ENCODE peak calls at places on chromosomes 1 and 21, in eight cellular contexts. One of them, this sample, is unnamed.

GRCh38 chr1:77413541-77414335 is 131.9 kb downstream of the AK5 start:
- DNase-seq in stimulated activated CD8-positive, alpha-beta memory T cell treated with anti-CD3 and anti-CD28 coated beads, Interleukin-7, amount 100 ng/mL, for 1 hour: no peak
- DNase-seq in amygdala: no peak
- DNase-seq in stimulated activated CD4-positive, alpha-beta T cell treated with anti-CD3 and anti-CD28 coated beads, TNF-alpha, amount 100 ng/mL, for 1 hour: no peak
- DNase-seq in activated CD4-positive, alpha-beta memory T cell treated with anti-CD3 and anti-CD28 coated beads for 36 hours: no peak
- DNase-seq in pulmonary artery endothelial cell: no peak
- DNase-seq in HTR-8/SVneo: no peak
- DNase-seq in nucleus accumbens: no peak
- DNase-seq in this sample: no peak

GRCh38 chr21:25909341-25909740 is 174.6 kb downstream of the GABPA start:
- DNase-seq in HTR-8/SVneo: no peak
- DNase-seq in stimulated activated CD4-positive, alpha-beta T cell treated with anti-CD3 and anti-CD28 coated beads, TNF-alpha, amount 100 ng/mL, for 1 hour: no peak
- DNase-seq in pulmonary artery endothelial cell: no peak
- DNase-seq in activated CD4-positive, alpha-beta memory T cell treated with anti-CD3 and anti-CD28 coated beads for 36 hours: no peak
- DNase-seq in amygdala: no peak
- DNase-seq in stimulated activated CD8-positive, alpha-beta memory T cell treated with anti-CD3 and anti-CD28 coated beads, Interleukin-7, amount 100 ng/mL, for 1 hour: no peak
- DNase-seq in nucleus accumbens: no peak
- DNase-seq in this sample: no peak

GRCh38 chr1:117368116-117369108 is 1.2 kb downstream of the MAN1A2 start:
- DNase-seq in stimulated activated CD8-positive, alpha-beta memory T cell treated with anti-CD3 and anti-CD28 coated beads, Interleukin-7, amount 100 ng/mL, for 1 hour: no peak
- DNase-seq in pulmonary artery endothelial cell: no peak
- DNase-seq in activated CD4-positive, alpha-beta memory T cell treated with anti-CD3 and anti-CD28 coated beads for 36 hours: peak
- DNase-seq in nucleus accumbens: no peak
- DNase-seq in HTR-8/SVneo: no peak
- DNase-seq in amygdala: no peak
- DNase-seq in stimulated activated CD4-positive, alpha-beta T cell treated with anti-CD3 and anti-CD28 coated beads, TNF-alpha, amount 100 ng/mL, for 1 hour: no peak
- DNase-seq in this sample: no peak

GRCh38 chr1:164602142-164602429 is 43.1 kb downstream of the PBX1 start:
- DNase-seq in amygdala: no peak
- DNase-seq in nucleus accumbens: no peak
- DNase-seq in activated CD4-positive, alpha-beta memory T cell treated with anti-CD3 and anti-CD28 coated beads for 36 hours: no peak
- DNase-seq in pulmonary artery endothelial cell: no peak
- DNase-seq in HTR-8/SVneo: no peak
- DNase-seq in stimulated activated CD4-positive, alpha-beta T cell treated with anti-CD3 and anti-CD28 coated beads, TNF-alpha, amount 100 ng/mL, for 1 hour: no peak
- DNase-seq in stimulated activated CD8-positive, alpha-beta memory T cell treated with anti-CD3 and anti-CD28 coated beads, Interleukin-7, amount 100 ng/mL, for 1 hour: no peak
- DNase-seq in this sample: no peak

GRCh38 chr21:42389449-42389835 is 6.4 kb downstream of the TMPRSS3 start:
- DNase-seq in nucleus accumbens: no peak
- DNase-seq in amygdala: no peak
- DNase-seq in activated CD4-positive, alpha-beta memory T cell treated with anti-CD3 and anti-CD28 coated beads for 36 hours: no peak
- DNase-seq in HTR-8/SVneo: no peak
- DNase-seq in stimulated activated CD8-positive, alpha-beta memory T cell treated with anti-CD3 and anti-CD28 coated beads, Interleukin-7, amount 100 ng/mL, for 1 hour: no peak
- DNase-seq in stimulated activated CD4-positive, alpha-beta T cell treated with anti-CD3 and anti-CD28 coated beads, TNF-alpha, amount 100 ng/mL, for 1 hour: no peak
- DNase-seq in pulmonary artery endothelial cell: no peak
- DNase-seq in this sample: no peak

GRCh38 chr1:223621312-223621734 is 44.2 kb downstream of the CAPN8 start:
- DNase-seq in HTR-8/SVneo: no peak
- DNase-seq in stimulated activated CD8-positive, alpha-beta memory T cell treated with anti-CD3 and anti-CD28 coated beads, Interleukin-7, amount 100 ng/mL, for 1 hour: no peak
- DNase-seq in pulmonary artery endothelial cell: no peak
- DNase-seq in stimulated activated CD4-positive, alpha-beta T cell treated with anti-CD3 and anti-CD28 coated beads, TNF-alpha, amount 100 ng/mL, for 1 hour: no peak
- DNase-seq in activated CD4-positive, alpha-beta memory T cell treated with anti-CD3 and anti-CD28 coated beads for 36 hours: peak
- DNase-seq in nucleus accumbens: no peak
- DNase-seq in amygdala: no peak
- DNase-seq in this sample: no peak

GRCh38 chr1:228343211-228343661 is 63.4 kb downstream of the TRIM11 start:
- DNase-seq in HTR-8/SVneo: no peak
- DNase-seq in nucleus accumbens: no peak
- DNase-seq in pulmonary artery endothelial cell: no peak
- DNase-seq in stimulated activated CD8-positive, alpha-beta memory T cell treated with anti-CD3 and anti-CD28 coated beads, Interleukin-7, amount 100 ng/mL, for 1 hour: no peak
- DNase-seq in stimulated activated CD4-positive, alpha-beta T cell treated with anti-CD3 and anti-CD28 coated beads, TNF-alpha, amount 100 ng/mL, for 1 hour: no peak
- DNase-seq in amygdala: no peak
- DNase-seq in activated CD4-positive, alpha-beta memory T cell treated with anti-CD3 and anti-CD28 coated beads for 36 hours: no peak
- DNase-seq in this sample: no peak

GRCh38 chr1:206809504-206810084 is 37.3 kb upstream of the IL10 start:
- DNase-seq in nucleus accumbens: no peak
- DNase-seq in pulmonary artery endothelial cell: no peak
- DNase-seq in HTR-8/SVneo: peak
- DNase-seq in stimulated activated CD8-positive, alpha-beta memory T cell treated with anti-CD3 and anti-CD28 coated beads, Interleukin-7, amount 100 ng/mL, for 1 hour: no peak
- DNase-seq in stimulated activated CD4-positive, alpha-beta T cell treated with anti-CD3 and anti-CD28 coated beads, TNF-alpha, amount 100 ng/mL, for 1 hour: no peak
- DNase-seq in amygdala: no peak
- DNase-seq in activated CD4-positive, alpha-beta memory T cell treated with anti-CD3 and anti-CD28 coated beads for 36 hours: peak
- DNase-seq in this sample: no peak

GRCh38 chr1:39877231-39877778 is 6.0 kb downstream of the TRIT1 start:
- DNase-seq in HTR-8/SVneo: no peak
- DNase-seq in stimulated activated CD4-positive, alpha-beta T cell treated with anti-CD3 and anti-CD28 coated beads, TNF-alpha, amount 100 ng/mL, for 1 hour: no peak
- DNase-seq in stimulated activated CD8-positive, alpha-beta memory T cell treated with anti-CD3 and anti-CD28 coated beads, Interleukin-7, amount 100 ng/mL, for 1 hour: no peak
- DNase-seq in amygdala: no peak
- DNase-seq in nucleus accumbens: no peak
- DNase-seq in pulmonary artery endothelial cell: no peak
- DNase-seq in activated CD4-positive, alpha-beta memory T cell treated with anti-CD3 and anti-CD28 coated beads for 36 hours: no peak
- DNase-seq in this sample: no peak

GRCh38 chr21:31781737-31782136 is 49.8 kb upstream of the SCAF4 start:
- DNase-seq in stimulated activated CD4-positive, alpha-beta T cell treated with anti-CD3 and anti-CD28 coated beads, TNF-alpha, amount 100 ng/mL, for 1 hour: no peak
- DNase-seq in pulmonary artery endothelial cell: no peak
- DNase-seq in HTR-8/SVneo: peak
- DNase-seq in stimulated activated CD8-positive, alpha-beta memory T cell treated with anti-CD3 and anti-CD28 coated beads, Interleukin-7, amount 100 ng/mL, for 1 hour: no peak
- DNase-seq in activated CD4-positive, alpha-beta memory T cell treated with anti-CD3 and anti-CD28 coated beads for 36 hours: no peak
- DNase-seq in amygdala: no peak
- DNase-seq in nucleus accumbens: no peak
- DNase-seq in this sample: no peak

GRCh38 chr1:18632711-18633427 is 2.2 kb downstream of the PAX7 start:
- DNase-seq in amygdala: no peak
- DNase-seq in stimulated activated CD8-positive, alpha-beta memory T cell treated with anti-CD3 and anti-CD28 coated beads, Interleukin-7, amount 100 ng/mL, for 1 hour: no peak
- DNase-seq in activated CD4-positive, alpha-beta memory T cell treated with anti-CD3 and anti-CD28 coated beads for 36 hours: no peak
- DNase-seq in HTR-8/SVneo: no peak
- DNase-seq in stimulated activated CD4-positive, alpha-beta T cell treated with anti-CD3 and anti-CD28 coated beads, TNF-alpha, amount 100 ng/mL, for 1 hour: no peak
- DNase-seq in nucleus accumbens: no peak
- DNase-seq in pulmonary artery endothelial cell: no peak
- DNase-seq in this sample: no peak

GRCh38 chr1:101301446-101301845 is 64.6 kb downstream of the S1PR1 start:
- DNase-seq in pulmonary artery endothelial cell: no peak
- DNase-seq in stimulated activated CD8-positive, alpha-beta memory T cell treated with anti-CD3 and anti-CD28 coated beads, Interleukin-7, amount 100 ng/mL, for 1 hour: no peak
- DNase-seq in nucleus accumbens: no peak
- DNase-seq in stimulated activated CD4-positive, alpha-beta T cell treated with anti-CD3 and anti-CD28 coated beads, TNF-alpha, amount 100 ng/mL, for 1 hour: no peak
- DNase-seq in amygdala: no peak
- DNase-seq in activated CD4-positive, alpha-beta memory T cell treated with anti-CD3 and anti-CD28 coated beads for 36 hours: no peak
- DNase-seq in HTR-8/SVneo: no peak
- DNase-seq in this sample: no peak

GRCh38 chr1:1730870-1731269 is 6.7 kb upstream of the CDK11A start:
- DNase-seq in nucleus accumbens: no peak
- DNase-seq in HTR-8/SVneo: no peak
- DNase-seq in stimulated activated CD4-positive, alpha-beta T cell treated with anti-CD3 and anti-CD28 coated beads, TNF-alpha, amount 100 ng/mL, for 1 hour: no peak
- DNase-seq in activated CD4-positive, alpha-beta memory T cell treated with anti-CD3 and anti-CD28 coated beads for 36 hours: no peak
- DNase-seq in amygdala: no peak
- DNase-seq in pulmonary artery endothelial cell: no peak
- DNase-seq in stimulated activated CD8-positive, alpha-beta memory T cell treated with anti-CD3 and anti-CD28 coated beads, Interleukin-7, amount 100 ng/mL, for 1 hour: no peak
- DNase-seq in this sample: no peak

GRCh38 chr21:39175154-39175553 is 8.1 kb downstream of the PSMG1 start:
- DNase-seq in stimulated activated CD4-positive, alpha-beta T cell treated with anti-CD3 and anti-CD28 coated beads, TNF-alpha, amount 100 ng/mL, for 1 hour: no peak
- DNase-seq in activated CD4-positive, alpha-beta memory T cell treated with anti-CD3 and anti-CD28 coated beads for 36 hours: no peak
- DNase-seq in pulmonary artery endothelial cell: no peak
- DNase-seq in amygdala: no peak
- DNase-seq in HTR-8/SVneo: no peak
- DNase-seq in stimulated activated CD8-positive, alpha-beta memory T cell treated with anti-CD3 and anti-CD28 coated beads, Interleukin-7, amount 100 ng/mL, for 1 hour: no peak
- DNase-seq in nucleus accumbens: no peak
- DNase-seq in this sample: no peak

GRCh38 chr1:28775121-28775942 is 36.6 kb upstream of the OPRD1 start:
- DNase-seq in stimulated activated CD4-positive, alpha-beta T cell treated with anti-CD3 and anti-CD28 coated beads, TNF-alpha, amount 100 ng/mL, for 1 hour: peak
- DNase-seq in pulmonary artery endothelial cell: no peak
- DNase-seq in stimulated activated CD8-positive, alpha-beta memory T cell treated with anti-CD3 and anti-CD28 coated beads, Interleukin-7, amount 100 ng/mL, for 1 hour: peak
- DNase-seq in amygdala: peak
- DNase-seq in HTR-8/SVneo: no peak
- DNase-seq in activated CD4-positive, alpha-beta memory T cell treated with anti-CD3 and anti-CD28 coated beads for 36 hours: peak
- DNase-seq in nucleus accumbens: no peak
- DNase-seq in this sample: peak

GRCh38 chr1:22217811-22218460 is 75.0 kb upstream of the WNT4 start:
- DNase-seq in nucleus accumbens: no peak
- DNase-seq in stimulated activated CD4-positive, alpha-beta T cell treated with anti-CD3 and anti-CD28 coated beads, TNF-alpha, amount 100 ng/mL, for 1 hour: no peak
- DNase-seq in stimulated activated CD8-positive, alpha-beta memory T cell treated with anti-CD3 and anti-CD28 coated beads, Interleukin-7, amount 100 ng/mL, for 1 hour: no peak
- DNase-seq in amygdala: no peak
- DNase-seq in activated CD4-positive, alpha-beta memory T cell treated with anti-CD3 and anti-CD28 coated beads for 36 hours: no peak
- DNase-seq in HTR-8/SVneo: no peak
- DNase-seq in pulmonary artery endothelial cell: no peak
- DNase-seq in this sample: no peak

GRCh38 chr1:227889863-227890405 is 57.8 kb downstream of the WNT9A start:
- DNase-seq in stimulated activated CD8-positive, alpha-beta memory T cell treated with anti-CD3 and anti-CD28 coated beads, Interleukin-7, amount 100 ng/mL, for 1 hour: no peak
- DNase-seq in HTR-8/SVneo: no peak
- DNase-seq in stimulated activated CD4-positive, alpha-beta T cell treated with anti-CD3 and anti-CD28 coated beads, TNF-alpha, amount 100 ng/mL, for 1 hour: no peak
- DNase-seq in amygdala: no peak
- DNase-seq in nucleus accumbens: no peak
- DNase-seq in activated CD4-positive, alpha-beta memory T cell treated with anti-CD3 and anti-CD28 coated beads for 36 hours: peak
- DNase-seq in pulmonary artery endothelial cell: no peak
- DNase-seq in this sample: no peak

GRCh38 chr1:6587261-6588005 is 7.6 kb downstream of the ZBTB48 start:
- DNase-seq in nucleus accumbens: peak
- DNase-seq in HTR-8/SVneo: no peak
- DNase-seq in stimulated activated CD4-positive, alpha-beta T cell treated with anti-CD3 and anti-CD28 coated beads, TNF-alpha, amount 100 ng/mL, for 1 hour: no peak
- DNase-seq in pulmonary artery endothelial cell: no peak
- DNase-seq in activated CD4-positive, alpha-beta memory T cell treated with anti-CD3 and anti-CD28 coated beads for 36 hours: no peak
- DNase-seq in amygdala: peak
- DNase-seq in stimulated activated CD8-positive, alpha-beta memory T cell treated with anti-CD3 and anti-CD28 coated beads, Interleukin-7, amount 100 ng/mL, for 1 hour: no peak
- DNase-seq in this sample: no peak

GRCh38 chr21:39057121-39057520 is 126.1 kb downstream of the PSMG1 start:
- DNase-seq in pulmonary artery endothelial cell: no peak
- DNase-seq in nucleus accumbens: no peak
- DNase-seq in stimulated activated CD8-positive, alpha-beta memory T cell treated with anti-CD3 and anti-CD28 coated beads, Interleukin-7, amount 100 ng/mL, for 1 hour: no peak
- DNase-seq in activated CD4-positive, alpha-beta memory T cell treated with anti-CD3 and anti-CD28 coated beads for 36 hours: no peak
- DNase-seq in amygdala: no peak
- DNase-seq in stimulated activated CD4-positive, alpha-beta T cell treated with anti-CD3 and anti-CD28 coated beads, TNF-alpha, amount 100 ng/mL, for 1 hour: no peak
- DNase-seq in HTR-8/SVneo: no peak
- DNase-seq in this sample: no peak

GRCh38 chr1:183694035-183694434 is 40.9 kb upstream of the APOBEC4 start:
- DNase-seq in amygdala: no peak
- DNase-seq in stimulated activated CD8-positive, alpha-beta memory T cell treated with anti-CD3 and anti-CD28 coated beads, Interleukin-7, amount 100 ng/mL, for 1 hour: no peak
- DNase-seq in HTR-8/SVneo: no peak
- DNase-seq in activated CD4-positive, alpha-beta memory T cell treated with anti-CD3 and anti-CD28 coated beads for 36 hours: no peak
- DNase-seq in stimulated activated CD4-positive, alpha-beta T cell treated with anti-CD3 and anti-CD28 coated beads, TNF-alpha, amount 100 ng/mL, for 1 hour: no peak
- DNase-seq in nucleus accumbens: no peak
- DNase-seq in pulmonary artery endothelial cell: no peak
- DNase-seq in this sample: no peak

GRCh38 chr1:87149166-87150065 is 179.3 kb upstream of the LMO4 start:
- DNase-seq in pulmonary artery endothelial cell: no peak
- DNase-seq in activated CD4-positive, alpha-beta memory T cell treated with anti-CD3 and anti-CD28 coated beads for 36 hours: no peak
- DNase-seq in stimulated activated CD8-positive, alpha-beta memory T cell treated with anti-CD3 and anti-CD28 coated beads, Interleukin-7, amount 100 ng/mL, for 1 hour: no peak
- DNase-seq in stimulated activated CD4-positive, alpha-beta T cell treated with anti-CD3 and anti-CD28 coated beads, TNF-alpha, amount 100 ng/mL, for 1 hour: no peak
- DNase-seq in HTR-8/SVneo: no peak
- DNase-seq in amygdala: no peak
- DNase-seq in nucleus accumbens: peak
- DNase-seq in this sample: no peak

GRCh38 chr1:14983277-14983676 is 170.3 kb upstream of the TMEM51 start:
- DNase-seq in activated CD4-positive, alpha-beta memory T cell treated with anti-CD3 and anti-CD28 coated beads for 36 hours: no peak
- DNase-seq in stimulated activated CD8-positive, alpha-beta memory T cell treated with anti-CD3 and anti-CD28 coated beads, Interleukin-7, amount 100 ng/mL, for 1 hour: no peak
- DNase-seq in nucleus accumbens: no peak
- DNase-seq in amygdala: no peak
- DNase-seq in pulmonary artery endothelial cell: no peak
- DNase-seq in HTR-8/SVneo: no peak
- DNase-seq in stimulated activated CD4-positive, alpha-beta T cell treated with anti-CD3 and anti-CD28 coated beads, TNF-alpha, amount 100 ng/mL, for 1 hour: no peak
- DNase-seq in this sample: no peak

GRCh38 chr1:114214016-114214415 is 60.3 kb upstream of the SYT6 start:
- DNase-seq in stimulated activated CD8-positive, alpha-beta memory T cell treated with anti-CD3 and anti-CD28 coated beads, Interleukin-7, amount 100 ng/mL, for 1 hour: no peak
- DNase-seq in amygdala: no peak
- DNase-seq in stimulated activated CD4-positive, alpha-beta T cell treated with anti-CD3 and anti-CD28 coated beads, TNF-alpha, amount 100 ng/mL, for 1 hour: no peak
- DNase-seq in pulmonary artery endothelial cell: no peak
- DNase-seq in activated CD4-positive, alpha-beta memory T cell treated with anti-CD3 and anti-CD28 coated beads for 36 hours: no peak
- DNase-seq in HTR-8/SVneo: no peak
- DNase-seq in nucleus accumbens: no peak
- DNase-seq in this sample: no peak

GRCh38 chr1:110673805-110674336 is 869 bp downstream of the KCNA3 start:
- DNase-seq in nucleus accumbens: no peak
- DNase-seq in amygdala: no peak
- DNase-seq in pulmonary artery endothelial cell: no peak
- DNase-seq in stimulated activated CD4-positive, alpha-beta T cell treated with anti-CD3 and anti-CD28 coated beads, TNF-alpha, amount 100 ng/mL, for 1 hour: no peak
- DNase-seq in HTR-8/SVneo: no peak
- DNase-seq in activated CD4-positive, alpha-beta memory T cell treated with anti-CD3 and anti-CD28 coated beads for 36 hours: peak
- DNase-seq in stimulated activated CD8-positive, alpha-beta memory T cell treated with anti-CD3 and anti-CD28 coated beads, Interleukin-7, amount 100 ng/mL, for 1 hour: no peak
- DNase-seq in this sample: peak

GRCh38 chr1:224540535-224540934 is 75.6 kb upstream of the CNIH3 start:
- DNase-seq in pulmonary artery endothelial cell: no peak
- DNase-seq in activated CD4-positive, alpha-beta memory T cell treated with anti-CD3 and anti-CD28 coated beads for 36 hours: no peak
- DNase-seq in nucleus accumbens: no peak
- DNase-seq in amygdala: no peak
- DNase-seq in stimulated activated CD8-positive, alpha-beta memory T cell treated with anti-CD3 and anti-CD28 coated beads, Interleukin-7, amount 100 ng/mL, for 1 hour: no peak
- DNase-seq in stimulated activated CD4-positive, alpha-beta T cell treated with anti-CD3 and anti-CD28 coated beads, TNF-alpha, amount 100 ng/mL, for 1 hour: no peak
- DNase-seq in HTR-8/SVneo: no peak
- DNase-seq in this sample: no peak

GRCh38 chr1:164838786-164839185 is 279.8 kb downstream of the PBX1 start:
- DNase-seq in pulmonary artery endothelial cell: no peak
- DNase-seq in stimulated activated CD4-positive, alpha-beta T cell treated with anti-CD3 and anti-CD28 coated beads, TNF-alpha, amount 100 ng/mL, for 1 hour: no peak
- DNase-seq in activated CD4-positive, alpha-beta memory T cell treated with anti-CD3 and anti-CD28 coated beads for 36 hours: no peak
- DNase-seq in HTR-8/SVneo: no peak
- DNase-seq in amygdala: no peak
- DNase-seq in nucleus accumbens: no peak
- DNase-seq in stimulated activated CD8-positive, alpha-beta memory T cell treated with anti-CD3 and anti-CD28 coated beads, Interleukin-7, amount 100 ng/mL, for 1 hour: no peak
- DNase-seq in this sample: no peak

GRCh38 chr21:46414965-46415275 is 43.8 kb upstream of the DIP2A start:
- DNase-seq in activated CD4-positive, alpha-beta memory T cell treated with anti-CD3 and anti-CD28 coated beads for 36 hours: no peak
- DNase-seq in HTR-8/SVneo: no peak
- DNase-seq in nucleus accumbens: no peak
- DNase-seq in stimulated activated CD4-positive, alpha-beta T cell treated with anti-CD3 and anti-CD28 coated beads, TNF-alpha, amount 100 ng/mL, for 1 hour: no peak
- DNase-seq in stimulated activated CD8-positive, alpha-beta memory T cell treated with anti-CD3 and anti-CD28 coated beads, Interleukin-7, amount 100 ng/mL, for 1 hour: no peak
- DNase-seq in pulmonary artery endothelial cell: no peak
- DNase-seq in amygdala: no peak
- DNase-seq in this sample: no peak